ENCODE peak calls at places on chromosomes 6 and 20, in six cellular contexts. One of them, this sample, is unnamed.

GRCh38 chr20:51525241-51526104 is 17.0 kb downstream of the NFATC2 start:
- DNase-seq in memory B cell: no peak
- DNase-seq in HT1080: no peak
- DNase-seq in CD8-positive, alpha-beta memory T cell: peak
- DNase-seq in NCI-H748 treated with DMSO at 0.1 percent for 48 hours: no peak
- DNase-seq in cardiac fibroblast: no peak
- DNase-seq in this sample: no peak

GRCh38 chr6:17962436-17963031 is 24.9 kb downstream of the KIF13A start:
- DNase-seq in memory B cell: no peak
- DNase-seq in HT1080: peak
- DNase-seq in CD8-positive, alpha-beta memory T cell: no peak
- DNase-seq in NCI-H748 treated with DMSO at 0.1 percent for 48 hours: no peak
- DNase-seq in cardiac fibroblast: peak
- DNase-seq in this sample: peak

GRCh38 chr6:99993533-99994251 is at the start of gene MCHR2:
- DNase-seq in memory B cell: no peak
- DNase-seq in HT1080: no peak
- DNase-seq in CD8-positive, alpha-beta memory T cell: no peak
- DNase-seq in NCI-H748 treated with DMSO at 0.1 percent for 48 hours: no peak
- DNase-seq in cardiac fibroblast: no peak
- DNase-seq in this sample: no peak

GRCh38 chr6:24537771-24538385 is 43.1 kb downstream of the ALDH5A1 start:
- DNase-seq in memory B cell: no peak
- DNase-seq in HT1080: no peak
- DNase-seq in CD8-positive, alpha-beta memory T cell: no peak
- DNase-seq in NCI-H748 treated with DMSO at 0.1 percent for 48 hours: no peak
- DNase-seq in cardiac fibroblast: no peak
- DNase-seq in this sample: no peak

GRCh38 chr20:7710440-7710839 is 229.8 kb downstream of the HAO1 start:
- DNase-seq in memory B cell: no peak
- DNase-seq in HT1080: no peak
- DNase-seq in CD8-positive, alpha-beta memory T cell: no peak
- DNase-seq in NCI-H748 treated with DMSO at 0.1 percent for 48 hours: no peak
- DNase-seq in cardiac fibroblast: peak
- DNase-seq in this sample: no peak

GRCh38 chr6:82013561-82014275 is 233.8 kb downstream of the IBTK start:
- DNase-seq in memory B cell: no peak
- DNase-seq in HT1080: peak
- DNase-seq in CD8-positive, alpha-beta memory T cell: no peak
- DNase-seq in NCI-H748 treated with DMSO at 0.1 percent for 48 hours: no peak
- DNase-seq in cardiac fibroblast: peak
- DNase-seq in this sample: no peak

GRCh38 chr6:39527792-39528564 is 197.2 kb downstream of the KIF6 start:
- DNase-seq in memory B cell: no peak
- DNase-seq in HT1080: no peak
- DNase-seq in CD8-positive, alpha-beta memory T cell: no peak
- DNase-seq in NCI-H748 treated with DMSO at 0.1 percent for 48 hours: no peak
- DNase-seq in cardiac fibroblast: no peak
- DNase-seq in this sample: no peak

GRCh38 chr20:38114353-38114791 is 50.7 kb downstream of the TGM2 start:
- DNase-seq in memory B cell: no peak
- DNase-seq in HT1080: peak
- DNase-seq in CD8-positive, alpha-beta memory T cell: no peak
- DNase-seq in NCI-H748 treated with DMSO at 0.1 percent for 48 hours: no peak
- DNase-seq in cardiac fibroblast: peak
- DNase-seq in this sample: no peak

GRCh38 chr20:53972179-53972578 is 98.2 kb downstream of the BCAS1 start:
- DNase-seq in memory B cell: no peak
- DNase-seq in HT1080: no peak
- DNase-seq in CD8-positive, alpha-beta memory T cell: no peak
- DNase-seq in NCI-H748 treated with DMSO at 0.1 percent for 48 hours: no peak
- DNase-seq in cardiac fibroblast: no peak
- DNase-seq in this sample: no peak

GRCh38 chr20:62878244-62879030 is 16.8 kb upstream of the TCFL5 start:
- DNase-seq in memory B cell: no peak
- DNase-seq in HT1080: no peak
- DNase-seq in CD8-positive, alpha-beta memory T cell: no peak
- DNase-seq in NCI-H748 treated with DMSO at 0.1 percent for 48 hours: no peak
- DNase-seq in cardiac fibroblast: no peak
- DNase-seq in this sample: no peak

GRCh38 chr6:41733349-41733706 is 2.1 kb downstream of the TFEB start:
- DNase-seq in memory B cell: peak
- DNase-seq in HT1080: no peak
- DNase-seq in CD8-positive, alpha-beta memory T cell: no peak
- DNase-seq in NCI-H748 treated with DMSO at 0.1 percent for 48 hours: no peak
- DNase-seq in cardiac fibroblast: no peak
- DNase-seq in this sample: no peak

GRCh38 chr6:81614292-81614691 is 138.2 kb downstream of the TENT5A start:
- DNase-seq in memory B cell: no peak
- DNase-seq in HT1080: peak
- DNase-seq in CD8-positive, alpha-beta memory T cell: no peak
- DNase-seq in NCI-H748 treated with DMSO at 0.1 percent for 48 hours: peak
- DNase-seq in cardiac fibroblast: peak
- DNase-seq in this sample: no peak

GRCh38 chr6:136964368-136964767 is 42.3 kb downstream of the SLC35D3 start:
- DNase-seq in memory B cell: no peak
- DNase-seq in HT1080: no peak
- DNase-seq in CD8-positive, alpha-beta memory T cell: no peak
- DNase-seq in NCI-H748 treated with DMSO at 0.1 percent for 48 hours: no peak
- DNase-seq in cardiac fibroblast: no peak
- DNase-seq in this sample: no peak

GRCh38 chr6:148164645-148165044 is 178.0 kb upstream of the SASH1 start:
- DNase-seq in memory B cell: no peak
- DNase-seq in HT1080: peak
- DNase-seq in CD8-positive, alpha-beta memory T cell: no peak
- DNase-seq in NCI-H748 treated with DMSO at 0.1 percent for 48 hours: no peak
- DNase-seq in cardiac fibroblast: no peak
- DNase-seq in this sample: no peak

GRCh38 chr6:145015739-145016558 is 719.4 kb downstream of the EPM2A start:
- DNase-seq in memory B cell: no peak
- DNase-seq in HT1080: peak
- DNase-seq in CD8-positive, alpha-beta memory T cell: no peak
- DNase-seq in NCI-H748 treated with DMSO at 0.1 percent for 48 hours: no peak
- DNase-seq in cardiac fibroblast: peak
- DNase-seq in this sample: no peak

GRCh38 chr20:58602124-58602523 is 49.0 kb upstream of the STX16 start:
- DNase-seq in memory B cell: no peak
- DNase-seq in HT1080: no peak
- DNase-seq in CD8-positive, alpha-beta memory T cell: no peak
- DNase-seq in NCI-H748 treated with DMSO at 0.1 percent for 48 hours: no peak
- DNase-seq in cardiac fibroblast: no peak
- DNase-seq in this sample: no peak

GRCh38 chr20:50546729-50547314 is 36.6 kb downstream of the PTPN1 start:
- DNase-seq in memory B cell: no peak
- DNase-seq in HT1080: no peak
- DNase-seq in CD8-positive, alpha-beta memory T cell: no peak
- DNase-seq in NCI-H748 treated with DMSO at 0.1 percent for 48 hours: no peak
- DNase-seq in cardiac fibroblast: no peak
- DNase-seq in this sample: no peak

GRCh38 chr6:168032383-168032760 is 34.9 kb downstream of the KIF25 start:
- DNase-seq in memory B cell: no peak
- DNase-seq in HT1080: peak
- DNase-seq in CD8-positive, alpha-beta memory T cell: no peak
- DNase-seq in NCI-H748 treated with DMSO at 0.1 percent for 48 hours: no peak
- DNase-seq in cardiac fibroblast: peak
- DNase-seq in this sample: no peak

GRCh38 chr6:44133003-44133931 is 5.9 kb downstream of the TMEM63B start:
- DNase-seq in memory B cell: no peak
- DNase-seq in HT1080: peak
- DNase-seq in CD8-positive, alpha-beta memory T cell: no peak
- DNase-seq in NCI-H748 treated with DMSO at 0.1 percent for 48 hours: peak
- DNase-seq in cardiac fibroblast: peak
- DNase-seq in this sample: peak

GRCh38 chr6:7730852-7731251 is 5.0 kb downstream of the BMP6 start:
- DNase-seq in memory B cell: no peak
- DNase-seq in HT1080: peak
- DNase-seq in CD8-positive, alpha-beta memory T cell: no peak
- DNase-seq in NCI-H748 treated with DMSO at 0.1 percent for 48 hours: no peak
- DNase-seq in cardiac fibroblast: peak
- DNase-seq in this sample: no peak

GRCh38 chr20:52049001-52049731 is 142.4 kb downstream of the ZFP64 start:
- DNase-seq in memory B cell: no peak
- DNase-seq in HT1080: no peak
- DNase-seq in CD8-positive, alpha-beta memory T cell: no peak
- DNase-seq in NCI-H748 treated with DMSO at 0.1 percent for 48 hours: no peak
- DNase-seq in cardiac fibroblast: peak
- DNase-seq in this sample: no peak

GRCh38 chr6:88376759-88377387 is 210.7 kb upstream of the CNR1 start:
- DNase-seq in memory B cell: no peak
- DNase-seq in HT1080: peak
- DNase-seq in CD8-positive, alpha-beta memory T cell: no peak
- DNase-seq in NCI-H748 treated with DMSO at 0.1 percent for 48 hours: no peak
- DNase-seq in cardiac fibroblast: peak
- DNase-seq in this sample: no peak

GRCh38 chr6:158808918-158809678 is 10.1 kb downstream of the EZR start:
- DNase-seq in memory B cell: no peak
- DNase-seq in HT1080: no peak
- DNase-seq in CD8-positive, alpha-beta memory T cell: peak
- DNase-seq in NCI-H748 treated with DMSO at 0.1 percent for 48 hours: no peak
- DNase-seq in cardiac fibroblast: no peak
- DNase-seq in this sample: no peak

GRCh38 chr6:33252758-33253157 is 18.9 kb downstream of the VPS52 start:
- DNase-seq in memory B cell: no peak
- DNase-seq in HT1080: no peak
- DNase-seq in CD8-positive, alpha-beta memory T cell: no peak
- DNase-seq in NCI-H748 treated with DMSO at 0.1 percent for 48 hours: no peak
- DNase-seq in cardiac fibroblast: no peak
- DNase-seq in this sample: no peak

GRCh38 chr20:37421060-37421639 is 75.2 kb downstream of the SRC start:
- DNase-seq in memory B cell: no peak
- DNase-seq in HT1080: no peak
- DNase-seq in CD8-positive, alpha-beta memory T cell: no peak
- DNase-seq in NCI-H748 treated with DMSO at 0.1 percent for 48 hours: no peak
- DNase-seq in cardiac fibroblast: no peak
- DNase-seq in this sample: no peak

GRCh38 chr6:40425192-40425919 is 161.8 kb downstream of the LRFN2 start:
- DNase-seq in memory B cell: no peak
- DNase-seq in HT1080: no peak
- DNase-seq in CD8-positive, alpha-beta memory T cell: no peak
- DNase-seq in NCI-H748 treated with DMSO at 0.1 percent for 48 hours: no peak
- DNase-seq in cardiac fibroblast: no peak
- DNase-seq in this sample: peak

GRCh38 chr20:25054133-25054820 is 3.7 kb downstream of the ACSS1 start:
- DNase-seq in memory B cell: no peak
- DNase-seq in HT1080: no peak
- DNase-seq in CD8-positive, alpha-beta memory T cell: no peak
- DNase-seq in NCI-H748 treated with DMSO at 0.1 percent for 48 hours: no peak
- DNase-seq in cardiac fibroblast: no peak
- DNase-seq in this sample: peak

GRCh38 chr20:36079486-36079885 is 75.1 kb upstream of the EPB41L1 start:
- DNase-seq in memory B cell: no peak
- DNase-seq in HT1080: no peak
- DNase-seq in CD8-positive, alpha-beta memory T cell: no peak
- DNase-seq in NCI-H748 treated with DMSO at 0.1 percent for 48 hours: no peak
- DNase-seq in cardiac fibroblast: no peak
- DNase-seq in this sample: no peak

GRCh38 chr20:48503166-48503815 is 324.5 kb downstream of the PREX1 start:
- DNase-seq in memory B cell: no peak
- DNase-seq in HT1080: no peak
- DNase-seq in CD8-positive, alpha-beta memory T cell: no peak
- DNase-seq in NCI-H748 treated with DMSO at 0.1 percent for 48 hours: no peak
- DNase-seq in cardiac fibroblast: no peak
- DNase-seq in this sample: no peak

This sample was measured in left cardiac atrium.